ENCODE peak calls at places on chromosomes 2 and 18, in five cellular contexts. M is mammary epithelial cell, V is left lung, E is SJSA1, P is fibroblast of lung. Y is an unnamed sample. For H3K4me1, the result is how much of the 10 kb centered on the place peaks cover.

GRCh38 chr18:36580266-36580665 is 248.5 kb downstream of the TPGS2 start:
- DNase-seq in M (peak), E (no peak), P (peak), V (no peak), Y (no peak)

GRCh38 chr2:159046966-159047365 is 78.5 kb downstream of the TANC1 start:
- DNase-seq in E (peak), V (no peak), P (peak), M (no peak), Y (no peak)

GRCh38 chr2:18299423-18300212 is 260.8 kb downstream of the RDH14 start:
- DNase-seq in E (peak), P (peak), V (no peak), M (peak), Y (peak)

GRCh38 chr2:26528870-26529269 is 50.9 kb upstream of the OTOF start:
- DNase-seq in V (no peak), P (no peak), E (no peak), M (no peak), Y (no peak)

GRCh38 chr2:226426292-226426736 is 373.3 kb downstream of the IRS1 start:
- DNase-seq in E (no peak), V (no peak), M (peak), P (peak), Y (no peak)

GRCh38 chr18:56358608-56359007 is 279.8 kb downstream of the TXNL1 start:
- DNase-seq in V (no peak), E (no peak), M (peak), P (no peak), Y (no peak)

GRCh38 chr2:64629875-64630274 is 23.8 kb downstream of the SERTAD2 start:
- DNase-seq in M (no peak), E (no peak), P (no peak), V (no peak), Y (no peak)

GRCh38 chr2:8003462-8004075 is 678.3 kb upstream of the ID2 start:
- DNase-seq in M (no peak), P (peak), E (peak), V (peak), Y (no peak)

GRCh38 chr2:224883700-224884099 is 158.6 kb downstream of the DOCK10 start:
- DNase-seq in P (no peak), E (no peak), V (no peak), M (no peak), Y (no peak)

GRCh38 chr2:165002638-165003037 is 47.3 kb upstream of the SLC38A11 start:
- DNase-seq in P (no peak), E (no peak), V (no peak), M (no peak), Y (no peak)

GRCh38 chr2:152234277-152234676 is 58.7 kb upstream of the STAM2 start:
- DNase-seq in V (no peak), M (no peak), E (no peak), P (no peak), Y (no peak)

GRCh38 chr2:127176371-127177311 is 43.5 kb downstream of the CYP27C1 start:
- DNase-seq in E (no peak), V (no peak), P (peak), M (peak), Y (no peak)

GRCh38 chr2:42297322-42297936 is 63.6 kb downstream of the COX7A2L start:
- DNase-seq in V (no peak), P (no peak), E (no peak), M (no peak), Y (no peak)

GRCh38 chr2:179745615-179746263 is 115.7 kb downstream of the ZNF385B start:
- DNase-seq in V (no peak), M (no peak), E (no peak), P (peak), Y (no peak)

GRCh38 chr2:40412456-40412855 is 39.4 kb downstream of the SLC8A1 start:
- DNase-seq in V (no peak), E (no peak), P (no peak), M (peak), Y (no peak)

GRCh38 chr2:233125455-233126065 is 65.4 kb downstream of the INPP5D start:
- DNase-seq in E (no peak), M (no peak), P (no peak), V (no peak), Y (no peak)

GRCh38 chr2:121185571-121186074 is 99.4 kb downstream of the TFCP2L1 start:
- DNase-seq in V (no peak), E (peak), M (peak), P (no peak), Y (no peak)

GRCh38 chr2:36951574-36951973 is 14.8 kb downstream of the STRN start:
- DNase-seq in V (no peak), P (peak), E (no peak), M (peak), Y (no peak)

GRCh38 chr18:57806891-57807280 is 3.8 kb upstream of the ATP8B1 start:
- DNase-seq in M (peak), P (peak), V (no peak), E (peak), Y (no peak)

GRCh38 chr2:238716585-238716984 is 131.3 kb upstream of the TWIST2 start:
- DNase-seq in E (no peak), P (no peak), M (no peak), V (no peak), Y (no peak)

GRCh38 chr2:133817680-133818566 is 249.7 kb upstream of the NCKAP5 start:
- DNase-seq in M (peak), P (peak), V (no peak), E (peak), Y (peak)

GRCh38 chr2:112662702-112663101 is 17.0 kb downstream of the SLC20A1 start:
- DNase-seq in P (no peak), E (no peak), M (no peak), V (no peak), Y (no peak)

GRCh38 chr2:199757466-199757865 is 93.5 kb downstream of the FTCDNL1 start:
- DNase-seq in V (no peak), P (peak), E (no peak), M (no peak), Y (no peak)

GRCh38 chr2:20381457-20381856 is 30.8 kb upstream of the PUM2 start:
- DNase-seq in P (peak), E (no peak), V (no peak), M (peak), Y (no peak)

GRCh38 chr2:21230140-21230539 is 106.4 kb downstream of the TDRD15 start:
- DNase-seq in V (no peak), E (no peak), M (no peak), P (no peak), Y (no peak)

GRCh38 chr2:237254369-237254861 is 159.5 kb downstream of the COL6A3 start:
- DNase-seq in V (no peak), E (no peak), M (no peak), P (peak), Y (no peak)

GRCh38 chr2:225122007-225122406 is 79.7 kb upstream of the DOCK10 start:
- DNase-seq in M (no peak), E (no peak), V (peak), P (no peak), Y (no peak)

GRCh38 chr2:239814917-239815637 is 210.1 kb downstream of the NDUFA10 start:
- DNase-seq in V (peak), M (no peak), E (peak), P (no peak), Y (peak)

GRCh38 chr2:239814136-239814916 is 210.8 kb downstream of the NDUFA10 start:
- DNase-seq in M (no peak), V (peak), P (no peak), E (peak), Y (no peak)

GRCh38 chr2:239815638-239816035 is 209.5 kb downstream of the NDUFA10 start:
- DNase-seq in E (peak), P (peak), V (no peak), M (no peak), Y (no peak)

GRCh38 chr2:239811806-239812560 is 213.2 kb downstream of the NDUFA10 start:
- DNase-seq in P (no peak), V (no peak), M (no peak), E (peak), Y (no peak)

GRCh38 chr2:239813261-239814135 is 211.6 kb downstream of the NDUFA10 start:
- DNase-seq in E (peak), P (no peak), V (peak), M (no peak), Y (peak)
- H3K27ac ChIP-seq in E (no peak), P (no peak), V (peak), M (no peak), Y (no peak)

GRCh38 chr2:102140367-102140766 is 2.2 kb upstream of the IL1R1 start:
- DNase-seq in E (no peak), M (no peak), V (no peak), P (peak), Y (no peak)

GRCh38 chr2:102143450-102143985 is 972 bp downstream of the IL1R1 start:
- DNase-seq in M (no peak), P (peak), V (no peak), E (no peak), Y (no peak)

GRCh38 chr2:102142829-102143449 is 393 bp downstream of the IL1R1 start:
- DNase-seq in E (no peak), P (peak), M (peak), V (no peak), Y (no peak)

GRCh38 chr2:102141011-102141914 is 1.3 kb upstream of the IL1R1 start:
- DNase-seq in E (no peak), V (no peak), M (no peak), P (peak), Y (no peak)

DNA sequence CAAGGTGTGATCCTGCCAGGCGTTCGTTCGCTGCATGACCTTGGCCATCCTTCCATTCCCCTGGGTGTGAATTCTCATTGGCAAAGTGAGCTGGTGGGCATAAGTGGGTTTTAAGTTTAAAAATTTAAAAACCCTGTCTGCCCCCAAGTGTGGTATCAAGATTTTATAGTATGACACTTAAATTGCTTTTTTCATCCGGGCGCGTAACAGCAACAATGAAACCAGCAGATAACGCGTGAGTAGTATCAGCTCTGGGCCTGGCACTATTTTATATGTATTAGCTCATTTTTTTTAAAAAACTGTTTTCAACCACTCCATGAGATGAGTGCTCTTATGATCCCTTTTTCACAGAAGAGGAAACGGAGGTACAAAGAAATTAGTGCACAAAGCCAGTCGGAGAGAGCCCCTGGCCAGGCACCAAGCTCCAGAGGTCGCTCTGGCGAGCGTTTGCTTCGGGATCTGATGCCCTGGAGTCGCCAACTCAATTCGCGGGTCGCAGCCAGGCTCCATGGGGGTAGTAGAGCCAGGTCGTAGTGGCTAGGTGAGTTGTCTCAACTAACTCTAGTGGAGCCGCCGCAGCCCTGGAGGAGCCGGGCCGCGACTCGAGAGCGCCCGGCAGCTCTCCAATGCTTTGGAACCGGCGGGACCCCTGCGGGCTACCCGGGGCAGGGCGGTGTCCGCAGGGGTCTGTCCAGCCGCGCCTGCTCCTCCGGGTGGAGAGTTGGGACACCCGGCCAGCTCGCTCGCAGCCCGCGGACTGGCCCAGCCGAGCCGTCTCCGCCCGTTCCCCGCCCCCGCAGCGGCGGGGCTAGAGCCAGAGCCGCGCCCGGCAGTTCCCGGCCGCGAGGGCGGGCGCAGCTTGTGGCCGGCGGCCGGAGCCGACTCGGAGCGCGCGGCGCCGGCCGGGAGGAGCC is at the start of gene IL1R1:
- DNase-seq in E (peak), V (peak), M (peak), P (peak), Y (no peak)
- H3K4me3 ChIP-seq in E (peak), V (peak), M (peak), P (peak), Y (peak)

GRCh38 chr2:128311755-128312341 is 6.8 kb downstream of the HS6ST1 start:
- DNase-seq in M (no peak), P (no peak), V (no peak), E (peak), Y (peak)

GRCh38 chr2:128312411-128312810 is 6.3 kb downstream of the HS6ST1 start:
- DNase-seq in V (no peak), E (no peak), M (no peak), P (no peak), Y (no peak)

GRCh38 chr2:128310761-128311160 is 7.9 kb downstream of the HS6ST1 start:
- DNase-seq in V (no peak), E (no peak), P (no peak), M (no peak), Y (no peak)

GRCh38 chr2:128310094-128310716 is 8.5 kb downstream of the HS6ST1 start:
- DNase-seq in P (no peak), V (peak), E (no peak), M (no peak), Y (peak)

DNA sequence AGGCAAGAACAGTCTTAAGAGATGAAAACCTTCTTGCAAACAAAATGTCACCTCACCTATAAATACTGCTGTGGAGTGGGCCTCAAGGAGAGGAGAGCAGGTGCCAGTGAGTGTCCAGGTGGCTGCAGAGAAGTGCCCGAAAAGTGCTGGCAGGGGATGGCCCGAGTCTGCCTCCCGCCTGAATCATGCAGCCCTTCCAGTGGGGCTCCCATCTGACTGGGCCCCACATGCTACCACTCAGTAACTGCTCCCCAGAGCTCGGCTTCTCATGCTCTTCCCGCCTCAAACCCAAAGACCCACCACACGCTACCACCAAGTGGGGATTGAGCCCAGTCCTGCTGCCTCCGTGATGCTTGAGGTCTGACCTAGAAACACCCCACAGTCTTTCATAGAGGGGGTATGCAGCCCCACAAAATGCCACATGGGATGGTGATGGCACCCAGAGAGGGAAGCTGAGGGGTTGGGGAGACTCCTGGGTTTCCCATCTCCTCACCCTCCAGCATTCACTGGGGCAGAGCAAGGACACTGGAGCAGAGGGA is 7.4 kb downstream of the HS6ST1 start:
- DNase-seq in V (no peak), P (no peak), E (no peak), M (no peak), Y (no peak)
- H3K4me1 ChIP-seq in V (under half), P (under half), E (half or more), M (under half), Y (under half)

GRCh38 chr2:160380613-160381012 is 113.0 kb downstream of the RBMS1 start:
- DNase-seq in M (no peak), E (no peak), P (no peak), V (peak), Y (no peak)

GRCh38 chr2:160381425-160381951 is 112.1 kb downstream of the RBMS1 start:
- DNase-seq in P (peak), M (no peak), E (no peak), V (no peak), Y (no peak)

GRCh38 chr2:160380000-160380570 is 113.5 kb downstream of the RBMS1 start:
- DNase-seq in P (no peak), E (no peak), V (no peak), M (no peak), Y (no peak)

GRCh38 chr2:160377204-160377995 is 116.2 kb downstream of the RBMS1 start:
- DNase-seq in V (no peak), E (no peak), P (peak), M (no peak), Y (no peak)

GRCh38 chr2:160379399-160379798 is 114.2 kb downstream of the RBMS1 start:
- DNase-seq in M (peak), P (peak), V (no peak), E (no peak), Y (no peak)
- H3K27ac ChIP-seq in M (no peak), P (peak), V (peak), E (peak), Y (peak)

DNA sequence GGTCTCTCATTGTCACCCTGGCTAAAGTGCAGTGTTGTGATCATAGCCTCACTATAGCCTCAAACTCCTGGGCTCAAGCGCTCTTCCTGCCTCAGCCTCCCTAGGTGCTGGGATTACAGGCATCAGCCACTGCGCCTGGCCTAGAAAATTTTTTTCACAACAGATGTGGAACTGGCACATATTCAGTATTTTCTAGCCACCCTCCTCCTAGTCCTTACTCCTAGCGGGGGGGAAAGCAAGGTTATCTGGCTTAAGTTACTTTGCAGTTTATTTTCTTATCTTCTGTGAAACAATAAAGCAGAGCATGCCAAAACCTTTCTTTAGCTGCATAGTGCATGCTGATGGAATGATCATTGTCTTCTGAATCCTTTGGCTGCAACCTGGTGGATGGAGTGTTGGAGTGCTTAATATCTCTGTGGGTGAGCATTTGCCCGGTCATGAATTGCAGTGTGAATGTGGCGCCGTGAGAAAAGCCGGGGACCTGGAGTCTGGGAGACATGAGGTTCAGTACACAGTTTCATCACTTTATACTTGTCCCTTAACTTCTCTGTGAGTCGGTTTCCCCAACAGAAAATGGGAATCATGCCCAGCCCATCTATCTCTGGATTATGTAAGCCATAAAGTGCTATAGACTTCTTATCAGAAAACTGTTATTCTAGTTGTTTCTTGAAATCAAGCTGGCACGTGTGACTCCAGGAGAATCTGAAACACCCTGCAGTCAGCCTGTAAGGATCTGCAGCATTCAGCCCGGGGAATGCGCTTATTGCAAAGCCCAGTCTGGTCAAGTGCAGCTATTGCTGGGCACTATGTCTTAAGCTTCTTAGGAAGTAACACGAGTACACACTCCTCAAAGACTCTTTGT is 38.2 kb upstream of the MAP3K20 start:
- DNase-seq in E (no peak), P (peak), V (no peak), M (no peak), Y (no peak)
- H3K4me3 ChIP-seq in E (no peak), P (no peak), V (no peak), M (no peak), Y (no peak)

Y was measured in RWPE2.